ENCODE peak calls at places on chromosomes 12 and 14, in six cellular contexts. P is NCI-H1694; A is neural progenitor cell; D is activated gamma-delta T cell treated with Interleukin-2 at 50 U/mL for 16 hours; U is activated T-cell treated with anti-CD3 and anti-CD28 coated beads, Interleukin-2, amount 50 U/mL, for 72 hours; Z is stimulated activated CD4-positive, alpha-beta T cell treated with anti-CD3 and anti-CD28 coated beads, Interleukin-2, amount 100 ng/mL, for 24 hours. I is an unnamed sample.

GRCh38 chr12:31362759-31363415 is 36.9 kb upstream of the SINHCAF start:
- DNase-seq in P (peak; percentile 6), A (peak; percentile 62), D (no peak), Z (peak; percentile 22), U (peak; percentile 2), I (peak; percentile 68)

GRCh38 chr14:69953266-69953905 is 74.2 kb downstream of the SMOC1 start:
- DNase-seq in U (no peak), A (no peak), Z (no peak), P (no peak), D (no peak), I (no peak)

GRCh38 chr12:14167005-14167628 is 185.7 kb upstream of the GRIN2B start:
- DNase-seq in P (peak; percentile 88), Z (peak; percentile 33), D (peak; percentile 32), A (peak; percentile 71), U (peak; percentile 43), I (no peak)

GRCh38 chr14:31829256-31829923 is 247.7 kb upstream of the ARHGAP5 start:
- DNase-seq in P (no peak), U (no peak), D (no peak), A (peak; percentile 6), Z (no peak), I (no peak)

GRCh38 chr12:4809013-4809448 is 88.8 kb downstream of the GALNT8 start:
- DNase-seq in U (no peak), A (peak; percentile 79), D (no peak), Z (peak; percentile 25), P (peak; percentile 43), I (no peak)

GRCh38 chr12:3753549-3754284 is 808 bp upstream of the CRACR2A start:
- DNase-seq in Z (no peak), A (no peak), U (peak; percentile 19), P (peak; percentile 46), D (no peak), I (no peak)

GRCh38 chr12:51082561-51083139 is 746 bp downstream of the CSRNP2 start:
- DNase-seq in U (peak; percentile 41), P (peak; percentile 10), A (no peak), Z (peak; percentile 14), D (peak; percentile 23), I (peak; percentile 5)

GRCh38 chr14:72492196-72492595 is 401.7 kb downstream of the DPF3 start:
- DNase-seq in P (no peak), D (no peak), Z (no peak), U (no peak), A (no peak), I (no peak)

GRCh38 chr12:78888583-78888982 is 24.0 kb downstream of the SYT1 start:
- DNase-seq in P (no peak), A (no peak), U (no peak), Z (no peak), D (no peak), I (no peak)

GRCh38 chr12:12714276-12715001 is 2.7 kb upstream of the CDKN1B start:
- DNase-seq in U (peak; percentile 57), A (peak; percentile 53), D (peak; percentile 62), P (no peak), Z (peak; percentile 55), I (no peak)

GRCh38 chr14:38592764-38593442 is 337.0 kb upstream of the CLEC14A start:
- DNase-seq in Z (no peak), A (no peak), P (no peak), U (no peak), D (no peak), I (no peak)

GRCh38 chr12:1529862-1530591 is 64.4 kb downstream of the FBXL14 start:
- DNase-seq in Z (peak; percentile 27), P (no peak), U (peak; percentile 15), D (no peak), A (peak; percentile 67), I (no peak)

GRCh38 chr12:21169878-21170472 is 39.0 kb downstream of the SLCO1B1 start:
- DNase-seq in U (peak; percentile 42), A (peak; percentile 86), P (peak; percentile 50), D (no peak), Z (peak; percentile 50), I (no peak)

GRCh38 chr12:42118136-42118879 is 26.4 kb downstream of the GXYLT1 start:
- DNase-seq in Z (no peak), D (no peak), A (no peak), U (no peak), P (no peak), I (no peak)

GRCh38 chr14:34059925-34060746 is 109.3 kb upstream of the EGLN3 start:
- DNase-seq in D (peak; percentile 45), P (no peak), Z (peak; percentile 65), U (peak; percentile 78), A (peak; percentile 91), I (no peak)

GRCh38 chr14:63273717-63274673 is 44.7 kb downstream of the GPHB5 start:
- DNase-seq in A (no peak), P (no peak), U (no peak), D (no peak), Z (no peak), I (no peak)

GRCh38 chr14:86654558-86655184 is 1124.7 kb downstream of the FLRT2 start:
- DNase-seq in A (peak; percentile 81), U (peak; percentile 35), D (peak; percentile 21), Z (peak; percentile 42), P (peak; percentile 20), I (peak; percentile 10)

GRCh38 chr12:29519585-29520182 is 22.2 kb upstream of the OVCH1 start:
- DNase-seq in A (peak; percentile 44), P (peak; percentile 57), D (peak; percentile 14), U (peak; percentile 25), Z (peak; percentile 3), I (peak; percentile 35)

GRCh38 chr14:80607430-80608200 is 333.9 kb downstream of the CEP128 start:
- DNase-seq in Z (no peak), A (no peak), D (no peak), P (no peak), U (no peak), I (no peak)

GRCh38 chr12:1834186-1834925 is 14.0 kb downstream of the LRTM2 start:
- DNase-seq in P (no peak), A (no peak), U (no peak), Z (no peak), D (no peak), I (no peak)

GRCh38 chr12:31517994-31518393 is 72.9 kb downstream of the DENND5B start:
- DNase-seq in A (no peak), Z (no peak), P (no peak), D (no peak), U (no peak), I (peak; percentile 54)

GRCh38 chr14:63542231-63542999 is 762 bp downstream of the PPP2R5E start:
- DNase-seq in Z (peak; percentile 17), P (peak; percentile 13), D (peak; percentile 3), U (peak; percentile 7), A (peak; percentile 73), I (no peak)

GRCh38 chr12:32542550-32543229 is 136.4 kb upstream of the DNM1L start:
- DNase-seq in D (no peak), P (no peak), A (no peak), Z (no peak), U (no peak), I (no peak)

GRCh38 chr12:26523708-26524150 is 309.3 kb downstream of the ITPR2 start:
- DNase-seq in P (no peak), D (no peak), Z (no peak), U (no peak), A (no peak), I (peak; percentile 21)

GRCh38 chr12:55642275-55643068 is 5.8 kb downstream of the OR10P1 start:
- DNase-seq in A (no peak), U (peak; percentile 35), P (no peak), D (no peak), Z (peak; percentile 46), I (no peak)

GRCh38 chr14:99728981-99729451 is 44.9 kb downstream of the CYP46A1 start:
- DNase-seq in Z (no peak), D (no peak), U (no peak), A (peak; percentile 1), P (no peak), I (no peak)

I was measured in SHP77 treated with DMSO at 0.1 percent for 48 hours.